ENCODE peak calls at places on chromosome 12, in six cellular contexts. L is K562, N is uterus, K is stomach, U is A549, G is transverse colon. O is an unnamed sample.

GRCh38 chr12:82912406-82912805 is 225.7 kb downstream of the TMTC2 start:
- DNase-seq in L (no peak), N (no peak), K (no peak), U (no peak), G (no peak), O (no peak)

GRCh38 chr12:51631591-51631990 is 40.6 kb downstream of the SCN8A start:
- DNase-seq in L (peak), N (no peak), K (no peak), U (peak), G (no peak), O (peak)

GRCh38 chr12:1837541-1838206 is 17.3 kb downstream of the LRTM2 start:
- DNase-seq in L (no peak), N (no peak), K (no peak), U (peak), G (no peak), O (peak)

GRCh38 chr12:12214635-12215131 is 52.2 kb downstream of the LRP6 start:
- DNase-seq in L (peak), N (no peak), K (no peak), U (peak), G (no peak), O (no peak)

GRCh38 chr12:70449074-70449757 is 83.1 kb downstream of the KCNMB4 start:
- DNase-seq in L (no peak), N (no peak), K (no peak), U (peak), G (no peak), O (no peak)

GRCh38 chr12:25162866-25163265 is 32.1 kb downstream of the DNAI7 start:
- DNase-seq in L (no peak), N (no peak), K (no peak), U (no peak), G (no peak), O (no peak)

GRCh38 chr12:27666510-27666909 is 29.7 kb upstream of the REP15 start:
- DNase-seq in L (no peak), N (no peak), K (no peak), U (no peak), G (no peak), O (no peak)

GRCh38 chr12:46574853-46575252 is 202.3 kb upstream of the SLC38A2 start:
- DNase-seq in L (no peak), N (no peak), K (no peak), U (no peak), G (no peak), O (no peak)

GRCh38 chr12:117968084-117968789 is 553 bp downstream of the KSR2 start:
- DNase-seq in L (no peak), N (no peak), K (no peak), U (no peak), G (no peak), O (no peak)

GRCh38 chr12:117967043-117967442 is 1.7 kb downstream of the KSR2 start:
- DNase-seq in L (no peak), N (no peak), K (no peak), U (no peak), G (no peak), O (no peak)

GRCh38 chr12:117970334-117970733 is 1.5 kb upstream of the KSR2 start:
- DNase-seq in L (no peak), N (no peak), K (no peak), U (no peak), G (no peak), O (no peak)

GRCh38 chr12:117967512-117967911 is 1.3 kb downstream of the KSR2 start:
- DNase-seq in L (no peak), N (no peak), K (no peak), U (no peak), G (no peak), O (no peak)

DNA sequence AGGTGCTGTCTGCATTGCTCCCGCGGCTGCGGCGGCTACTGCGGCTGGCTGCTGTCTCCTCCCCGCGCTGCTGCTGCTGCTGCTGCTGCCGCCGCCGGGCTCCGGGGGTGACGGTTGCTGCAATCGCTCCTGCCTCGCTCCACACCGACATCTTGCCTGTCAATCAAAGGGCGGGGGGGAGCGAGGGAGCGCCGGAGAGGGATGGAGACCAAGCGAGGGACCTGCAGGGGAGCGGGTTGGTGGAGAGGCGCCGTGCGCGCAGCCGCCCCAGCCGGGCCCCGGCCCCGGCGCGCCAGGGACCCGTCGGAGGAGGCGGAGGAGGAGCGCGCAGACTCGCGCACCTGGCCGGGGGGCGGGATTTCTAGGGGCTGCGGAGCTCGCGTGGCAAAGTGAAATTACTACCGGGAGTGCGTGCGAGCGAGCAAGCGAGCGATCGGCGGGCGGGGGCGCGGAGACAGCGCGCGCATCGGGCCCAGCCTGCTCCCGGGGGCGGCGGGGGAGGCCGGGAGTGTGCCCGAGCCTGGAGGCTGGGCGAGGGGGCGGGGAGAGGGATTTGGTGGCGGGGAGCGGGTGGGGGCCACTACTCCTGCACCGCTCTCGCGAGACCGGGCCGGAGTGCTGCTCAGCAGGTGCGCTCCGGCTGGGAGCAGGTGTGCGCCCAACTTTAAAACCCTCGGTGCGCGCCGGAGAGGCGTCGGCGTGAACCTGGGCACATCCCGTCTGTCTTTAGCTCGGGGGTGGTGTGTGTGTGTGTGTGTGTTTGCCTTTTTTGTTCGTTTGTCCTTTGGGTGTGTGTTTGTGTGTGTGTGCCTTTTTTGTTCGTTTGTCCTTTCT is at the start of gene KSR2:
- DNase-seq in L (peak), N (no peak), K (peak), U (peak), G (peak), O (peak)
- TF ChIP-seq POLR2A in L (no peak), N (no peak), K (peak), U (peak), G (peak), O (no peak)

GRCh38 chr12:6696690-6697583 is 3.7 kb downstream of the PIANP start:
- DNase-seq in L (no peak), N (no peak), K (no peak), U (no peak), G (no peak), O (no peak)
- TF ChIP-seq POLR2A in L (no peak), N (no peak), K (no peak), U (no peak), G (no peak), O (no peak)

GRCh38 chr12:121796855-121797751 is 3.6 kb upstream of the RHOF start:
- DNase-seq in L (peak), N (peak), K (peak), U (peak), G (peak), O (peak)
- TF ChIP-seq POLR2A in L (peak), N (peak), K (no peak), U (peak), G (peak), O (peak)

GRCh38 chr12:93361159-93361919 is 16.4 kb upstream of the NUDT4 start:
- DNase-seq in L (no peak), N (no peak), K (no peak), U (no peak), G (no peak), O (no peak)

GRCh38 chr12:93358821-93359220 is 18.9 kb upstream of the NUDT4 start:
- DNase-seq in L (no peak), N (no peak), K (no peak), U (no peak), G (no peak), O (no peak)

GRCh38 chr12:93356214-93356613 is 21.5 kb upstream of the NUDT4 start:
- DNase-seq in L (peak), N (no peak), K (no peak), U (no peak), G (no peak), O (no peak)

GRCh38 chr12:93352321-93352720 is 25.4 kb upstream of the NUDT4 start:
- DNase-seq in L (no peak), N (no peak), K (no peak), U (no peak), G (no peak), O (no peak)

GRCh38 chr12:93358058-93358457 is 19.7 kb upstream of the NUDT4 start:
- DNase-seq in L (no peak), N (no peak), K (no peak), U (no peak), G (no peak), O (no peak)
- TF ChIP-seq POLR2A in L (no peak), N (no peak), K (no peak), U (no peak), G (no peak), O (no peak)

GRCh38 chr12:10669533-10669932 is 4.3 kb downstream of the STYK1 start:
- DNase-seq in L (no peak), N (no peak), K (no peak), U (no peak), G (no peak), O (no peak)

GRCh38 chr12:10672231-10672868 is 1.5 kb downstream of the STYK1 start:
- DNase-seq in L (no peak), N (no peak), K (peak), U (no peak), G (peak), O (no peak)

GRCh38 chr12:10668526-10668925 is 5.3 kb downstream of the STYK1 start:
- DNase-seq in L (no peak), N (no peak), K (no peak), U (no peak), G (peak), O (no peak)

DNA sequence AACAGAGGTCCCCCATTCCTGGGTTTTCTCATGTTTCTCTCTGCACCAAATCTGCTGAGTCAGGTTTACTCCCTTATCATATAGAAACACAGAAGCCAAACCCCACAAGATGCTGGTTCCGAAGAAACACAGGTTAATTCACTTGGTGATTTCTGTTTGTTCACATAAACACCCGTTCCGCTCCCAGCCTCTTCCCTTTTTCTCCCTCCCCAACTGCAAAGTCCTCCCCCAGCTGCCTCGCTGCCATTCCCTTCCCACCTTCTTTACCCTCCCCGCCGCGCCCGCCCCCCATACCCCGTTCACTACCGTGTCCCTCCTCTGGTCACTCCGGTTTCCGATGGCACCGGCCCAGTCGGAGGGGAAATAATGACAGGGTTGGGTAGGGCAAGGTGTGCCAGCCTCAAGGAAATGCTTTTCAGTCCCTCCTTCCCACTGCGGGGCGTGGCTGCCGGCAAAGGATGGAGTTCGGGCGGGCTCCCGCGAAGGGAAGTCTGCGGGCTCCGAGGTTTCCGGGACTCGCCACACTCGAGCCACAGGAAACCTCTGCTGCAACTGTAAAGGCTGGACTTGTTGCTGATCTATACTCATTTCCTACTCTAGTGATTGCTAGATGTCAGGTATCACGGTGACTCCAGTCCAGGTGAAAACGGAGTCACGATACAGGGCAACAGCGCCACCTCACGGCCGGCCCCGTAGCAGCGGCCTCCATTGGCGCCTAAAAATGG is at the start of gene STYK1:
- DNase-seq in L (peak), N (peak), K (peak), U (peak), G (peak), O (peak)
- TF ChIP-seq POLR2A in L (no peak), N (no peak), K (no peak), U (no peak), G (peak), O (no peak)

DNA sequence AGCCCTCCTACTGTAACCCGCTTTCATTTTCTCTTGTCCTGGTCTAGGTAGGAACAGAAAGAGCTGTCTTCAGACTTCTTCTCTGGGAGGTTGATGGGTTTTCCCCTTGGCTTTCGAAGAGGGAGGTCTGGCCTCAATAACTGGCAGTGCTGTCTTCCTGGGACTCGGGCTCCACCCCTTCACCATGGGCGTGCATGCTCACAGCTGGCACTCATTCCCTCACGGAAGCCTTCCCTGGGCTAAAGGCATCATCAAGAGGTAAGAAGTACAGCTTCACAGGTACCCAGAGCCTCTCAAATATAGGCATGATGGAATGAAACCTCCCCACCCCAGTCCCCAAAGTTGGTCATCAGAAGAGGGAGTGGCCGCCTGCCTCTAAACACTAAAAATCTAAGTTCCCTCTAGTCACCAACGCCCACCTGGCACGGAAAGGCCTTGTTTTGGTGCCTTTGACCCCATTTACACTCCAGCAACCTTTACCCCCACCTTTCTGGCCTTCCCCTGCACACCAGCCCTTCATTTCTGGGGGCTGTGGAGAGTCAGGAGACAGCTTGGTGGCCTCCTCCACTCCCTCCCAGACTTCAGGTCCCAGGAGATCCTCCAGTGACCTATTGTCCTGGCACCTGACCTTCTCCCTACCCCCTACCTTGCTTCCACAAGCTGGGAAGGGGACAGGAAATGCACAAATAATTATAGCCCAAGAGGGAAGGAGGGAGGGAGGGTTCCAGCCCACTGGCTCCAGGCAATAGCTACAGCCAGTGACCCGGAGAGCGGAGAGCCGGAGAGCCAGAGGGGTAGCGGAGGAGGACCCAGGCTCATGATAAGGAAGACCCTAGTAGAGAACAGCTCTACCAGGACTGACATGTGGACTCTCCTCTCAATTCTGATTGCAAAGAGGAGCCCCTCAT is 2.8 kb downstream of the RAPGEF3 start:
- DNase-seq in L (no peak), N (no peak), K (peak), U (no peak), G (peak), O (no peak)
- TF ChIP-seq POLR2A in L (no peak), N (no peak), K (no peak), U (no peak), G (no peak), O (no peak)

GRCh38 chr12:124568431-124569374 is 1.3 kb upstream of the NCOR2 start:
- DNase-seq in L (peak), N (peak), K (peak), U (peak), G (peak), O (peak)
- TF ChIP-seq POLR2A in L (no peak), N (no peak), K (no peak), U (no peak), G (no peak), O (no peak)

DNA sequence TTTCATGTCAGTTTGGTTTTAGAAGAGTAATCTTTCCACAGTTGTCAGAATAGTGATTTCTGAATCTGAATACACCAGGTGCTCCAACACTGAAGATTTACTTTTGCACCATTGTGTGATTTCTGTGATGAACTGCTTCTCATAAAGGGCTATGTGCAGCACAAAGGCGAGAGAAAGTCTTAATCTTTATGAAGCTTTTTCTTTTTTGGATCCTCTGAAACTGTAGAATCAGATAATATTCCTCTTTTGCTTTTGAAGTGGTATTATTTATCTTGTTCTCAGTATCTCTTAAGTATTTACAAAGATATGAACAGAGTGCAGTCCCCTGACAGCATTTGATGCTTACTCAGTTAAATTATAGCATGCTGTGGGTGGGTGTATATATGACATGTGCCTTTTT is 207.8 kb downstream of the NAV3 start:
- DNase-seq in L (no peak), N (no peak), K (no peak), U (no peak), G (no peak), O (no peak)
- TF ChIP-seq POLR2A in L (no peak), N (no peak), K (no peak), U (no peak), G (no peak), O (no peak)

GRCh38 chr12:76259071-76259470 is 89.1 kb downstream of the BBS10 start:
- DNase-seq in L (no peak), N (no peak), K (no peak), U (no peak), G (no peak), O (no peak)

GRCh38 chr12:76255692-76256091 is 92.5 kb downstream of the BBS10 start:
- DNase-seq in L (no peak), N (no peak), K (no peak), U (no peak), G (no peak), O (no peak)

GRCh38 chr12:76255281-76255680 is 92.9 kb downstream of the BBS10 start:
- DNase-seq in L (no peak), N (no peak), K (no peak), U (no peak), G (no peak), O (no peak)

GRCh38 chr12:76256341-76256740 is 91.9 kb downstream of the BBS10 start:
- DNase-seq in L (no peak), N (no peak), K (no peak), U (no peak), G (no peak), O (no peak)

GRCh38 chr12:76256904-76257303 is 91.3 kb downstream of the BBS10 start:
- DNase-seq in L (no peak), N (no peak), K (no peak), U (no peak), G (no peak), O (no peak)
- TF ChIP-seq POLR2A in L (no peak), N (no peak), K (no peak), U (no peak), G (no peak), O (no peak)

DNA sequence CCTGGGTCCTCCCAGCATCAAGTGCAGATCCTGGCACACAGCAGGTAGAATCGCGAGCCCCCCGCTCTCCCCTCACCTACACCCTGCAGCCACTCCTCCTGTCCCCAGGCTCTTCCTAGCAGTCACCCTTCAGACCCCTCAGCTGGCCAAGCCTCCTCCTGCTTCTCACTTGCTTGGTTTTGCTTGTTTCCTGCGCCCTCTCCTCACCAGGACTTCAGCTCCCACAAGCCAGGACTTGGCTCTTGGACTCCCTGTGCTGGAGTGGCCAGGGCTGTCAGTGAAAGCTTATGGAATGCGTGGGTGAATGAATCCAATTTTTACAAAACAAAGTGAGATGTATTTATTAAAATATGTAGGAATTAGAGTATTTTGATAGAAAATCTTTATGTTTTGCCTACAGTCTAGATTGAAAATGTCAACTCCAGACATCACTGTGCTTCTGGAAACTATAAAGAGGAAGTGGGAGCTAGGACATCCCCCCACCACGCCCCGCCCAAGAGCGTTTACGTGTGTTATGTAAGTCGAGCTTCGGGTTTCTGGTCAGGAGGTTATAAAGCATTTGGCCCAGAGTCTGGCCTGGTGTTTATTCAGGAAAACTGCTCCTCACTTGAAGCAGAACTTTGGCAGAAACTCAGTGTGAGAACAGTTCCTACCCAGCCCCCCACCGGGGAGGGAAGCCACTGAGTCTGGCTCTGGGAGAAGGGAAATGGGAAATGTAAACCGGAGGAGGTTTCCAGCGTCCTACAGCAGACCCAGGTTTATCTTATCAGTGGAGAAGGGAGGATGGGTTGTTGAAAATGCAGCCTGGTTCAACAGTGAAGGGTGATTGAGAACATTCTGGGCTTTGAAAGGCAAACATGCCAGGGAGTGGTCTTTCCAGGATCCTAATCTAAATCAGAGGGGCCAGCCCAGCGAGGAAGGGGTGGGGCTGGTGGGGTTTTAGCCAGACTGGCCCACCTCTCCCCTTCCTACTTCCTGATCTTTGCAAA is 8.8 kb downstream of the ALDH2 start:
- DNase-seq in L (peak), N (peak), K (peak), U (peak), G (peak), O (no peak)
- TF ChIP-seq POLR2A in L (peak), N (peak), K (no peak), U (no peak), G (peak), O (no peak)

O was measured in H54.